ENCODE peak calls at places on chromosomes 11 and 22, in four cellular contexts. R is right cardiac atrium; A is CD4-positive, CD25-positive, alpha-beta regulatory T cell; X is fibroblast of lung. T is an unnamed sample. For H3K27me3, the result is how much of the 10 kb centered on the place peaks cover.

GRCh38 chr22:40383905-40384304 is 13.5 kb downstream of the SGSM3 start:
- DNase-seq in A (no peak), X (peak), R (no peak), T (no peak)

GRCh38 chr11:66011239-66011784 is 496 bp upstream of the CST6 start:
- DNase-seq in X (peak), R (no peak), A (no peak), T (no peak)

GRCh38 chr11:74844072-74844471 is 95.4 kb downstream of the RNF169 start:
- DNase-seq in X (no peak), A (no peak), R (no peak), T (no peak)

GRCh38 chr22:22598144-22598543 is 39.1 kb upstream of the PRAME start:
- DNase-seq in X (no peak), A (no peak), R (no peak), T (no peak)

GRCh38 chr11:79415411-79415810 is 25.4 kb downstream of the TENM4 start:
- DNase-seq in R (no peak), X (peak), A (no peak), T (no peak)

GRCh38 chr11:43983221-43983795 is 40.9 kb downstream of the C11orf96 start:
- DNase-seq in R (no peak), X (peak), A (no peak), T (no peak)

GRCh38 chr11:32473282-32473909 is 38.1 kb upstream of the WT1 start:
- DNase-seq in R (no peak), X (no peak), A (no peak), T (no peak)

GRCh38 chr11:83166193-83166866 is 9.4 kb downstream of the PCF11 start:
- DNase-seq in A (no peak), X (no peak), R (no peak), T (no peak)

GRCh38 chr11:66221012-66221411 is 47.4 kb upstream of the RAB1B start:
- DNase-seq in R (no peak), A (no peak), X (no peak), T (no peak)

GRCh38 chr11:65119670-65119995 is 2.1 kb upstream of the ZNHIT2 start:
- DNase-seq in R (no peak), A (no peak), X (no peak), T (no peak)

GRCh38 chr22:19524170-19525115 is at the start of gene CLDN5:
- DNase-seq in X (peak), A (no peak), R (peak), T (no peak)

GRCh38 chr11:2207773-2208621 is 36.4 kb upstream of the TH start:
- DNase-seq in A (no peak), R (no peak), X (no peak), T (no peak)

GRCh38 chr22:39773503-39773902 is 120.1 kb downstream of the ENTHD1 start:
- DNase-seq in R (no peak), A (no peak), X (no peak), T (no peak)

GRCh38 chr11:114075891-114076441 is 16.5 kb downstream of the ZBTB16 start:
- DNase-seq in R (peak), A (peak), X (peak), T (no peak)

GRCh38 chr11:63614136-63614664 is at the start of gene PLAAT3:
- DNase-seq in A (peak), X (peak), R (peak), T (no peak)

GRCh38 chr11:35992551-35992950 is 48.7 kb downstream of the LDLRAD3 start:
- DNase-seq in A (no peak), X (no peak), R (no peak), T (peak)

GRCh38 chr11:71474771-71475483 is 21.9 kb downstream of the NADSYN1 start:
- DNase-seq in X (no peak), R (no peak), A (no peak), T (no peak)

GRCh38 chr22:20946080-20946986 is 20.7 kb upstream of the AIFM3 start:
- DNase-seq in X (peak), A (no peak), R (no peak), T (no peak)

GRCh38 chr22:17831527-17832251 is 57.4 kb upstream of the BID start:
- DNase-seq in A (no peak), R (no peak), X (no peak), T (no peak)

GRCh38 chr22:19707347-19708322 is 6.7 kb upstream of the SEPTIN5 start:
- DNase-seq in X (no peak), R (peak), A (no peak), T (no peak)

GRCh38 chr22:37331034-37331428 is 48.7 kb downstream of the CYTH4 start:
- DNase-seq in A (no peak), X (peak), R (no peak), T (no peak)

GRCh38 chr22:37329239-37330140 is 47.2 kb downstream of the CYTH4 start:
- DNase-seq in X (peak), A (no peak), R (no peak), T (no peak)

GRCh38 chr22:37333724-37334460 is 51.6 kb downstream of the CYTH4 start:
- DNase-seq in A (no peak), X (no peak), R (no peak), T (no peak)

GRCh38 chr22:37330200-37331033 is 48.1 kb downstream of the CYTH4 start:
- DNase-seq in A (peak), X (peak), R (no peak), T (no peak)

GRCh38 chr22:37331811-37332536 is 49.7 kb downstream of the CYTH4 start:
- DNase-seq in R (no peak), X (no peak), A (no peak), T (peak)
- H3K27me3 ChIP-seq in R (under half), X (under half), A (under half), T (under half)

GRCh38 chr11:34680206-34680605 is 59.3 kb downstream of the EHF start:
- DNase-seq in X (peak), R (no peak), A (no peak), T (no peak)
- H3K27ac ChIP-seq in X (no peak), R (no peak), A (no peak), T (no peak)

DNA sequence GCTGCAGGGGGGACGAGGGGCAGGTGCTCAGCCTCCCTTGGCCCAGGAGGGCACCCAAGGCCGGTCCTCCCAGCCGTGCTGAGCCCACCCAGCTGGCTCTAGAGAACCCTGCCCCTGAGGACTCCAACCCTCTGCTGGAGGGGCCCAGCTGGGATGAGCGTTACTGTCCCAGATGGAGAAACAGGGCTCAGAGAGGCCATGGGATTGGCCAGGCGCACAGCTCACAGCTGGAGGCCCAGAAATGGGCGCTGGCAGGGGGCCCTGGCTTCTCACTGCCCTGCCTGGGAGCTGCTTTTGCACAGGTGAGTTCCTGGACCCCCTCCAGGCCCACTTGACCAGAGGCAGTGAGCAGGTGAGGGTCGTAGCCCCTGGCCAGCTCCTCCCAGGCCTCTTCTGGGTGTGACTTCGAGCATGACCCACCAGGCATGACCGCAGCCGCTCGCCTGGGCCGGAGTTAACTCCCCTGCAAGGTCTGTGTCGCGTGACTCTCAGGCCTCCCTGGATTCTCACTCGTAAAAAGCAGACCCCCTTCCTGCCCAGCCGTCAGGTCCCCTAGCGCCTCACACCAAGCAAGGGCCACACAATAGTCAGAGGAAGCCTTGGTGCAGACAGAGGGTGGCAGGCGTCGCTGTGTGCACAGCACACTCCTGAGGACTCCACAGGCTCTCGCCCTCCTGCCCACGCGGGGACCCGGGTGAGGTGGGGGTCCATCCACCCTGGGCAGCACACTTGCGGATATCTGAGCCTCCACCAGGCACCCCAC is 19.7 kb upstream of the IL17REL start:
- DNase-seq in A (no peak), X (no peak), R (no peak), T (no peak)
- H3K27me3 ChIP-seq in A (under half), X (under half), R (under half), T (under half)

DNA sequence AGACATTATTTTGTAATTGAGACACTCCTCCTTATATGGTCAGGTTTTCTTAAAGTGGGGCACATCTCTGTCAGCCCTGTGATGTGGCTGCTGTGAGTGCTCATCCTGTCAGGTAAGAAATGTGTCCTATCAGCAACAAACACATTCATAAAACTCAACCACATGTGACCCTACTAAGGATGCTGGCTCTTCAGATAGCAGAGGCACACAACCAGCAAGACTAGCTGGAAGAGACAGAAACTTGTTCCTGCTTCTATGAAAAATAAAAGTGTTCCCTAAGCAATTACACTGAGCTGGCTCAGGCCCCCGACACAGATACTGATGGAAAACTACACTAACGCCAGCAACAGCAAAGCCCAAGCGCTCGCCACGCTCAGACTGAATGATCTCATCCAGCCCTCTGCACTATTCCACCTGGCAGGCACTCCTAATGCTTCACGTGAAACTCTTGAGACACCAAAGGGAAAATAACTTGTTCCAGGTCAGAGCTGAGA is 49.8 kb upstream of the CYP2D6 start:
- DNase-seq in A (peak), R (no peak), X (peak), T (no peak)
- H3K27ac ChIP-seq in A (peak), R (no peak), X (no peak), T (no peak)

DNA sequence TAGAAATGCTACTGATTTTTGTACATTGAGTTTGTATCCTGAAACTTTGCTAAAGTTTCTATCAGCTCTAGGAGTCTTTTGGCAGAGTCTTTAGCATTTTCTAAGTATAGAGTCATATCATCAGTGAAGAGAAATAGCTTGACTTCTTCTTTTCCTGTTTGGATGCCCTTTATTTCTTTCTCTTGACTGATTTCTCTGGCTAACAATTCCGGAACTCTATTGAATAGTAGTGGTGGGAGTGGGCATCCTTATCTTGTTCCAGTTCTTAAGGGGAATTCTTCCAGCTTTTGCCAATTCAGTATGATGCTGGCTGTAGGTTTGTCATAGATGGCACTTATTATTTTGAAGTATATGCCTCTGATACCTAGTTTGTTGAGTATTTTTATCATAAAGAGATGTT is 197.7 kb downstream of the AASDHPPT start:
- DNase-seq in A (no peak), R (no peak), X (peak), T (no peak)
- H3K27me3 ChIP-seq in A (under half), R (under half), X (under half), T (under half)

DNA sequence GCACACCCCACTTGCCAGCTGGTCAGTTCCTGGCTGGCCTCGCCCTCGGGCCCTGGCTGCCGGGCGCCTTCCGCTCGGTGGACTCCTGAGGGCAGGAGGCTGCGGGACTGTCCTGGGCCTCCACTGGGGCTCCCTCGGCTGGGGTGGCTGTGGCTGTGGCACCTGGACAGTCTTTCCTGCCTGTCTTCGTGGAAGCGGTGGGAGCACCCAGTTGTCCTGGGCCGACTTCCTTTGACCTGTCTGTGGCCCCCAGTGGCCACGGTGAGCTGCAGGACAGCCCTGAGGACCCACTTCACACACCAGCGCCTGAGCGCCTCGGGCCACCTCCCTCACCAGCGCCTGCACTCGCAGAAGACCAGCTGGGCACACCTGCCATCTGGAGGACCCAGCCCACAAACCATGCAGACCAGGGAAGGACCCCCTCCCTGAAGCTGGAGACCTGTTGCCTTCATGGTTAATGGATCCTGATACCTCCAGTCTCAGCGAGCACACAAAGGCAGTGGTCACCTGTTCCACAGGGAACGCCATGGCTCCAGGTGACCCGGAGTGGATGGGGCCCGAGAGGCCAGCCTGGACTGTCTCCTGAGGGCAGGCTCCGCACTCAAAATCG is 1.7 kb upstream of the EPS8L2 start:
- DNase-seq in A (no peak), X (no peak), R (peak), T (no peak)
- H3K27ac ChIP-seq in A (no peak), X (no peak), R (no peak), T (no peak)

DNA sequence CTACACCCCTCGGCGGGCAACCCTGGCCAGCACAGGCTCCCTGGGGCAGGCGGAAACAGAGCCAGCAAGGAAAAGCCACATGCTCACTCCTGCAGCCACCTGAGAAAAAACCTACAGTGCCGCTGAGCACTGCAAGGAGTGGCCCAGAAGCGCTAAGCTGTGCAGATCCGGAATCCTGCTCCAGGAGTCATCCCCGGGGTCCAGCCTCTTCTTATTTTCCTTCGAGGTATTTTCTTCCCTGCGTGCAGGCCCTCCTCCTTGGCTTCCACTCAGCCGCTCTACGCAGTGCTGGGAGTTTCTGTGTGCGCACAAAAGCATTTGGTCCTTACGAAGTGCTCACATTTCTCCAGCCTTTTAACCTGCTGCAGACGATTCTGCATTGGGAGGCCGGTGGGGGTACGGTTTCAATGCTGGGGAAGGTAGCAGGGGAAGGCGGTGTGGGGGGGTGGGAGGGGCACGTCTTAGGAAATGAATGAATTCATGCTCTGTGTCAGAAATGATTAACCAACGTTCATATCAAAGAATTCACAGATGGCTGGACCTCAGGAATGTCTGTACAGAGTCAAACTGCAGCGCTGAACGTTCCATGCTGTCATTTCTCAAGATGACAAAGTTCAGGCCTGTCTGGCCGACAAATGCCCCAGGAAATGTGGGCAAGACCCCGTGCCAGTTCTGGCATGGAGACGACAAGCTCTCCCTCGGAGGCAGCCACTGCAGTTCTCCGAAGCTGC is 81.2 kb downstream of the TRMU start:
- DNase-seq in A (no peak), X (peak), R (no peak), T (no peak)
- H3K27me3 ChIP-seq in A (under half), X (under half), R (under half), T (under half)

GRCh38 chr11:115964091-115964490 is 459.9 kb upstream of the CADM1 start:
- DNase-seq in X (peak), A (no peak), R (no peak), T (no peak)
- H3K27ac ChIP-seq in X (no peak), A (no peak), R (no peak), T (no peak)

GRCh38 chr22:44995715-44996114 is 14.1 kb downstream of the PHF21B start:
- DNase-seq in A (no peak), X (no peak), R (no peak), T (no peak)

GRCh38 chr22:44998296-44998695 is 11.5 kb downstream of the PHF21B start:
- DNase-seq in A (no peak), R (no peak), X (no peak), T (no peak)

GRCh38 chr22:44996120-44996519 is 13.7 kb downstream of the PHF21B start:
- DNase-seq in R (peak), A (no peak), X (no peak), T (no peak)

GRCh38 chr22:44996648-44997047 is 13.2 kb downstream of the PHF21B start:
- DNase-seq in A (no peak), R (no peak), X (no peak), T (no peak)

DNA sequence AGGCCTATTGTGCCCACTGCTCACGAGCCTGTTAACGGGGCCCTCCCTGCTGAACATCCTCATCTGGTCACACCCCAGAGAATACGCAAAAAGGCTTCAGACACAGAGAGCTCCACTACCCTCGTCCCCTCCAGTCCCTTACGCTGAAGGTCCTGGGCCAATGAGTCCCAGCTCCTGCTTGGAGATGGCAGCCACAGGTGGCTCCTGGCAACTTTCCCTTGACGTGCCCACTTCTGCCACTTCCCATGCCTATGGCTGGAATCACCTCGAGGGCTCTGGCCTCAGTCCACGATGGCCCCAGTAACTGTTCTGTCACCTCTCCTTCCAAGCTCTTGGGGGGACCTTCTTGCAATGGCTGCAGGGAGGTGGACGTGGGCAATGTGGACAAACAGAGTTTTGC is 12.7 kb downstream of the PHF21B start:
- DNase-seq in A (no peak), X (no peak), R (no peak), T (no peak)
- H3K27me3 ChIP-seq in A (under half), X (under half), R (under half), T (under half)